ENCODE peak calls at places on chromosome 20, in four cellular contexts. I, H, F and L are unnamed samples.

GRCh38 chr20:63955846-63956663 is at the start of gene UCKL1:
- DNase-seq in I (peak; percentile 94), H (peak; percentile 98), F (peak; percentile 94), L (peak; percentile 94)

GRCh38 chr20:7748624-7749023 is 191.6 kb downstream of the HAO1 start:
- DNase-seq in H (no peak), I (no peak), F (no peak), L (no peak)

GRCh38 chr20:6599876-6600275 is 167.6 kb upstream of the BMP2 start:
- DNase-seq in F (no peak), I (peak; percentile 30), H (no peak), L (no peak)

GRCh38 chr20:62668441-62669027 is 26.2 kb downstream of the SLCO4A1 start:
- DNase-seq in F (peak; percentile 81), H (peak; percentile 86), I (peak; percentile 78), L (peak; percentile 97)

GRCh38 chr20:3802524-3803239 is 6.6 kb downstream of the CDC25B start:
- DNase-seq in I (no peak), F (no peak), H (no peak), L (no peak)

GRCh38 chr20:2986466-2986865 is 57.0 kb upstream of the GNRH2 start:
- DNase-seq in H (no peak), I (peak; percentile 46), F (no peak), L (no peak)

GRCh38 chr20:37242503-37242902 is 19.1 kb downstream of the GHRH start:
- DNase-seq in H (no peak), F (no peak), I (no peak), L (no peak)

GRCh38 chr20:57714409-57715267 is 4.8 kb upstream of the PMEPA1 start:
- DNase-seq in F (no peak), I (peak; percentile 47), H (no peak), L (no peak)

GRCh38 chr20:21519136-21519584 is 5.3 kb upstream of the NKX2-2 start:
- DNase-seq in H (peak; percentile 78), I (no peak), F (no peak), L (no peak)

GRCh38 chr20:51175156-51175555 is 152.2 kb upstream of the KCNG1 start:
- DNase-seq in I (no peak), F (no peak), H (no peak), L (no peak)

GRCh38 chr20:9241232-9241692 is 172.4 kb downstream of the PLCB4 start:
- DNase-seq in I (peak; percentile 91), F (peak; percentile 41), H (no peak), L (no peak)

GRCh38 chr20:63073051-63073737 is 66.4 kb upstream of the BHLHE23 start:
- DNase-seq in I (no peak), H (no peak), F (no peak), L (no peak)

GRCh38 chr20:3796477-3797225 is 541 bp downstream of the CDC25B start:
- DNase-seq in I (no peak), F (no peak), H (peak; percentile 1), L (no peak)

GRCh38 chr20:33789858-33790182 is 21.3 kb upstream of the CHMP4B start:
- DNase-seq in F (no peak), I (no peak), H (no peak), L (no peak)

GRCh38 chr20:50215101-50215500 is 24.5 kb downstream of the CEBPB start:
- DNase-seq in I (peak; percentile 74), H (no peak), F (no peak), L (no peak)

GRCh38 chr20:44730441-44730840 is 15.2 kb upstream of the KCNK15 start:
- DNase-seq in I (peak; percentile 81), F (no peak), H (no peak), L (no peak)

GRCh38 chr20:9332783-9333482 is 181.5 kb upstream of the LAMP5 start:
- DNase-seq in H (no peak), F (peak; percentile 42), I (no peak), L (no peak)

GRCh38 chr20:25040438-25040831 is 17.5 kb downstream of the ACSS1 start:
- DNase-seq in H (no peak), F (peak; percentile 48), I (peak; percentile 94), L (no peak)

GRCh38 chr20:36093804-36094145 is 60.8 kb upstream of the EPB41L1 start:
- DNase-seq in I (no peak), F (no peak), H (no peak), L (no peak)

GRCh38 chr20:47221036-47221625 is 135.4 kb downstream of the ZMYND8 start:
- DNase-seq in I (no peak), F (no peak), H (no peak), L (no peak)

GRCh38 chr20:38825901-38826625 is 20.6 kb downstream of the PPP1R16B start:
- DNase-seq in I (peak; percentile 86), H (peak; percentile 63), F (no peak), L (no peak)

GRCh38 chr20:57564951-57565642 is 4.2 kb downstream of the PCK1 start:
- DNase-seq in F (no peak), I (no peak), H (no peak), L (no peak)

GRCh38 chr20:44114755-44115044 is 72.3 kb downstream of the JPH2 start:
- DNase-seq in F (no peak), I (no peak), H (no peak), L (no peak)

GRCh38 chr20:35342154-35342769 is 50.0 kb upstream of the FAM83C start:
- DNase-seq in I (peak; percentile 62), H (peak; percentile 27), F (no peak), L (no peak)

GRCh38 chr20:19313342-19314069 is 101.1 kb downstream of the SLC24A3 start:
- DNase-seq in H (no peak), F (no peak), I (no peak), L (no peak)
- TF ChIP-seq CTCF in H (no peak), F (no peak), I (no peak), L (no peak)

DNA sequence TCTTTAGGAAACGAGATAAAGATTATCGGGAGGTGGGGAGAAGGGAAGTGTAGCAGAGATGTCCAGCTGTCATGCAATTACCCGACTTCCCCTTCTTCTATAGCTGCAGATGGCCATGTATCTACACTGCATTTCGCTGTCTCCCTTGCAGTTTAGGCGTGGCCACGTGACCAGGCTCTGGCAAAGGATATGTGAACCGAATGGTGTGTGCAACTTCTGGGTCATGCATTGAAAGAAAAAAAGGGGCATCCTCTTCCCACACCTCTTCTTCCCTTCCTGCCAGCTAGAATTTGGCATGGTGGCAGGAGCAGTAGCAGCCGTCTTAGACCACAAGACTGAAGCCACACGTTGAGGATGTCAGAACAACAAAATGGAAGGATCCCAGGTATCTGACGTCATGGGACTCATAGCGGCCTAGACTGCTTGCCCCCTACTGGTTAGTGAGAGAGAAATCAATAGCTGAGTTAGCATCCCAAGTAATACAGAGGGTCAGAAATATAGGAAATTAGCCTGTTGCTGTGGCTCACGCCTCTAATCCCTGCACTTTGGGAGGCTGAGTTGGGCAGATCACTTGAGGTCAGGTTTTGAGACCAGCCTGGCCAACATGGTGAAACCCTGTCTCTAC is 32.8 kb downstream of the TCF15 start:
- DNase-seq in H (peak; percentile 58), I (no peak), F (no peak), L (no peak)
- TF ChIP-seq CTCF in H (peak; percentile 53), I (peak; percentile 51), F (no peak), L (peak; percentile 19)

GRCh38 chr20:48295445-48295903 is 510.2 kb upstream of the SULF2 start:
- DNase-seq in I (peak; percentile 96), H (peak; percentile 76), F (no peak), L (no peak)
- TF ChIP-seq CTCF in I (peak; percentile 58), H (peak; percentile 46), F (peak; percentile 15), L (peak; percentile 21)

GRCh38 chr20:31475472-31476312 is 604 bp downstream of the REM1 start:
- DNase-seq in H (no peak), I (no peak), F (no peak), L (no peak)

GRCh38 chr20:31473331-31474096 is 1.4 kb downstream of the DEFB124 start:
- DNase-seq in F (no peak), I (peak; percentile 8), H (no peak), L (no peak)

GRCh38 chr20:31475032-31475431 is at the start of the genes DEFB124 and REM1:
- DNase-seq in F (no peak), I (no peak), H (peak; percentile 23), L (no peak)

GRCh38 chr20:31474097-31474436 is 860 bp downstream of the DEFB124 start:
- DNase-seq in I (no peak), H (no peak), F (no peak), L (no peak)

GRCh38 chr20:31472395-31473330 is 2.3 kb downstream of the DEFB124 start:
- DNase-seq in I (peak; percentile 4), F (no peak), H (no peak), L (no peak)
- TF ChIP-seq CTCF in I (no peak), F (no peak), H (no peak), L (no peak)

DNA sequence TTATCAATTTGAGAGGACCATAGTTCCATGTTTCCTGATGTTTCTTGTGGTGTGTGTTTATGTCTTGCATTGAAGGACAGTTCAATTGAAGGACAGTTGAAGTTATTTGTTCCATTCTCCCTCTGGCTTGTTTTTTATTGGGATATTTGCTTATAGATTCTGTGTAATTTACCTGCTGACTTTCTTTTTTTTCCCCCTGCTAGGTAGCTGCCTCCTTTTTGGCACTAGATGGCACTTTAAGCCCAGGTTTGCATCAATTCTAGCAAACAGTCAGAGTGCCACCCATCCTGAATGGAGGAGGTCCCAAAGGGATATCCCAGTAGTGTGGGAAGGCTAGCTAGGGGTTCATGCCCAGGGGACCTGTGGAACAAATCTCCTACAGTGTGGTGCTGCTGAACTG is 78.1 kb downstream of the CFAP61 start:
- DNase-seq in I (peak; percentile 10), H (peak; percentile 58), F (no peak), L (no peak)
- TF ChIP-seq CTCF in I (peak; percentile 33), H (peak; percentile 69), F (no peak), L (peak; percentile 60)